ENCODE peak calls at places on chromosomes 7 and 10, in four cellular contexts. One of them, this sample, is unnamed.
A peak's percentile ranks its signal among the peaks of the same experiment; 100 is the strongest.

GRCh38 chr10:5079306-5079830 is 14.8 kb upstream of the AKR1C3 start:
- DNase-seq in astrocyte: no peak
- DNase-seq in fibroblast of lung: no peak
- DNase-seq in lower lobe of right lung: no peak
- DNase-seq in this sample: no peak

GRCh38 chr7:1856966-1857441 is 186.9 kb downstream of the ELFN1 start:
- DNase-seq in fibroblast of lung: no peak
- DNase-seq in astrocyte: no peak
- DNase-seq in lower lobe of right lung: peak; percentile 46
- DNase-seq in this sample: no peak

GRCh38 chr7:142275028-142275427 is 17.2 kb upstream of the PRSS58 start:
- DNase-seq in fibroblast of lung: no peak
- DNase-seq in lower lobe of right lung: no peak
- DNase-seq in astrocyte: no peak
- DNase-seq in this sample: no peak

GRCh38 chr7:47521816-47522561 is 59.9 kb downstream of the TNS3 start:
- DNase-seq in lower lobe of right lung: no peak
- DNase-seq in astrocyte: no peak
- DNase-seq in fibroblast of lung: no peak
- DNase-seq in this sample: no peak

GRCh38 chr7:159027091-159027802 is 117.4 kb downstream of the VIPR2 start:
- DNase-seq in astrocyte: no peak
- DNase-seq in fibroblast of lung: no peak
- DNase-seq in lower lobe of right lung: no peak
- DNase-seq in this sample: no peak

GRCh38 chr7:155975490-155975889 is 163.2 kb upstream of the SHH start:
- DNase-seq in lower lobe of right lung: no peak
- DNase-seq in astrocyte: no peak
- DNase-seq in fibroblast of lung: no peak
- DNase-seq in this sample: no peak

GRCh38 chr10:59894114-59894513 is 12.2 kb downstream of the CCDC6 start:
- DNase-seq in lower lobe of right lung: peak; percentile 75
- DNase-seq in astrocyte: peak; percentile 94
- DNase-seq in fibroblast of lung: peak; percentile 96
- DNase-seq in this sample: peak; percentile 61

GRCh38 chr7:15016726-15017125 is 114.2 kb upstream of the DGKB start:
- DNase-seq in astrocyte: no peak
- DNase-seq in lower lobe of right lung: no peak
- DNase-seq in fibroblast of lung: no peak
- DNase-seq in this sample: no peak

GRCh38 chr7:64626083-64626469 is 39.9 kb upstream of the ZNF107 start:
- DNase-seq in lower lobe of right lung: no peak
- DNase-seq in astrocyte: no peak
- DNase-seq in fibroblast of lung: no peak
- DNase-seq in this sample: no peak

GRCh38 chr10:123748711-123749110 is 82.6 kb downstream of the GPR26 start:
- DNase-seq in fibroblast of lung: no peak
- DNase-seq in astrocyte: no peak
- DNase-seq in lower lobe of right lung: no peak
- DNase-seq in this sample: no peak

GRCh38 chr7:6615853-6616555 is 594 bp downstream of the ZNF853 start:
- DNase-seq in lower lobe of right lung: peak; percentile 52
- DNase-seq in fibroblast of lung: peak; percentile 13
- DNase-seq in astrocyte: no peak
- DNase-seq in this sample: peak; percentile 72

GRCh38 chr7:34928052-34928451 is 109.2 kb downstream of the DPY19L1 start:
- DNase-seq in lower lobe of right lung: peak; percentile 57
- DNase-seq in fibroblast of lung: peak; percentile 14
- DNase-seq in astrocyte: no peak
- DNase-seq in this sample: no peak

GRCh38 chr7:84042110-84042539 is 152.5 kb downstream of the SEMA3A start:
- DNase-seq in astrocyte: peak; percentile 95
- DNase-seq in lower lobe of right lung: no peak
- DNase-seq in fibroblast of lung: peak; percentile 95
- DNase-seq in this sample: no peak

GRCh38 chr7:148058092-148058491 is 532.5 kb upstream of the C7orf33 start:
- DNase-seq in lower lobe of right lung: no peak
- DNase-seq in astrocyte: no peak
- DNase-seq in fibroblast of lung: no peak
- DNase-seq in this sample: no peak

GRCh38 chr7:43077732-43078391 is 34.6 kb upstream of the HECW1 start:
- DNase-seq in astrocyte: peak; percentile 44
- DNase-seq in lower lobe of right lung: no peak
- DNase-seq in fibroblast of lung: peak; percentile 45
- DNase-seq in this sample: no peak

GRCh38 chr7:34060548-34060947 is 155.2 kb downstream of the BMPER start:
- DNase-seq in fibroblast of lung: peak; percentile 66
- DNase-seq in lower lobe of right lung: no peak
- DNase-seq in astrocyte: peak; percentile 63
- DNase-seq in this sample: no peak

GRCh38 chr10:25867321-25867720 is 66.7 kb upstream of the MYO3A start:
- DNase-seq in fibroblast of lung: peak; percentile 47
- DNase-seq in lower lobe of right lung: no peak
- DNase-seq in astrocyte: peak; percentile 41
- DNase-seq in this sample: no peak

GRCh38 chr7:26187380-26188290 is 12.9 kb downstream of the HNRNPA2B1 start:
- DNase-seq in lower lobe of right lung: no peak
- DNase-seq in astrocyte: no peak
- DNase-seq in fibroblast of lung: no peak
- DNase-seq in this sample: no peak

GRCh38 chr7:17971392-17971791 is 31.1 kb upstream of the SNX13 start:
- DNase-seq in fibroblast of lung: peak; percentile 27
- DNase-seq in lower lobe of right lung: no peak
- DNase-seq in astrocyte: peak; percentile 4
- DNase-seq in this sample: no peak

GRCh38 chr10:122838880-122839279 is 6.8 kb downstream of the CUZD1 start:
- DNase-seq in astrocyte: no peak
- DNase-seq in lower lobe of right lung: no peak
- DNase-seq in fibroblast of lung: no peak
- DNase-seq in this sample: no peak

GRCh38 chr7:27312820-27313219 is 70.2 kb downstream of the EVX1 start:
- DNase-seq in fibroblast of lung: no peak
- DNase-seq in lower lobe of right lung: no peak
- DNase-seq in astrocyte: no peak
- DNase-seq in this sample: no peak

GRCh38 chr10:69438531-69439349 is 12.5 kb upstream of the TSPAN15 start:
- DNase-seq in lower lobe of right lung: no peak
- DNase-seq in astrocyte: no peak
- DNase-seq in fibroblast of lung: no peak
- DNase-seq in this sample: no peak

GRCh38 chr10:99339077-99339476 is 9.9 kb downstream of the CNNM1 start:
- DNase-seq in fibroblast of lung: peak; percentile 49
- DNase-seq in lower lobe of right lung: no peak
- DNase-seq in astrocyte: peak; percentile 30
- DNase-seq in this sample: no peak

GRCh38 chr7:157870644-157871290 is 534.0 kb downstream of the DNAJB6 start:
- DNase-seq in fibroblast of lung: no peak
- DNase-seq in lower lobe of right lung: no peak
- DNase-seq in astrocyte: no peak
- DNase-seq in this sample: no peak

GRCh38 chr10:100158044-100158805 is 27.6 kb downstream of the ERLIN1 start:
- DNase-seq in astrocyte: no peak
- DNase-seq in lower lobe of right lung: no peak
- DNase-seq in fibroblast of lung: no peak
- DNase-seq in this sample: no peak

GRCh38 chr10:59901481-59901880 is 4.9 kb downstream of the CCDC6 start:
- DNase-seq in fibroblast of lung: peak; percentile 22
- DNase-seq in lower lobe of right lung: no peak
- DNase-seq in astrocyte: no peak
- DNase-seq in this sample: no peak

DNA sequence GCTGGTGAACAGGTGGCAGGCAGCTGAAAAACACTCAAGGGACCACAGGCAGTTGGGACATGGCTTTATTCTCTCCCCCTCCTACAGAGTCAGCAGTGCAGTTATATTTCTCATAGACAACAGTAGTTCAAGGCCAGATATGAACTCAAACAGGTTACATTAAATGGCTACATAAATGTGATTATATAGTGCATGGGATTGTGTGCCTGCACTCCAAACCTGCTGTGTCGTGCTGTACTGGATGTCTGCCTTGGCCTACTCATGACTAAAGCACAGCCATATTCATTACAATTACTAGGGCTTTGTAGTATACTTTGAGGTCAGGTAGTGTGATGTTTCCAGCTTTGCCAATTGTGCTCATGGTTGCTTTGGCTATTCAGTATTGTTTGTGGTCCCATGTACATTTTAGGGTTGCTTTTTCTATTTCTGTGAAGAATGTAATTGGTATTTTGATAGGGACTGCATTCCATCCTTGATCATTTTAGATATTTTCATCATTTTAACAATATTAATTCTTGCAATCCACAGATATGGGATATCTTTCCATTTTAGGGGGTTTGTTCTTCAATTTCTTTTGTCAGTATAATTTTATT is 393.6 kb downstream of the CNTNAP2 start:
- DNase-seq in lower lobe of right lung: no peak
- DNase-seq in astrocyte: no peak
- DNase-seq in fibroblast of lung: no peak
- DNase-seq in this sample: no peak
- H3K9me3 ChIP-seq in lower lobe of right lung: peaks cover 6% of the 10 kb centered on the region
- H3K9me3 ChIP-seq in astrocyte: peaks cover 9% of the 10 kb centered on the region
- H3K9me3 ChIP-seq in fibroblast of lung: no peaks in the 10 kb centered on the region
- H3K9me3 ChIP-seq in this sample: no peaks in the 10 kb centered on the region

GRCh38 chr7:101843293-101844271 is 26.2 kb downstream of the CUX1 start:
- DNase-seq in fibroblast of lung: no peak
- DNase-seq in lower lobe of right lung: no peak
- DNase-seq in astrocyte: no peak
- DNase-seq in this sample: no peak

GRCh38 chr7:101846800-101847538 is 29.5 kb downstream of the CUX1 start:
- DNase-seq in lower lobe of right lung: no peak
- DNase-seq in astrocyte: no peak
- DNase-seq in fibroblast of lung: no peak
- DNase-seq in this sample: no peak

GRCh38 chr7:101848168-101848951 is 30.9 kb downstream of the CUX1 start:
- DNase-seq in astrocyte: no peak
- DNase-seq in lower lobe of right lung: peak; percentile 58
- DNase-seq in fibroblast of lung: no peak
- DNase-seq in this sample: no peak

GRCh38 chr7:101841328-101841727 is 23.9 kb downstream of the CUX1 start:
- DNase-seq in lower lobe of right lung: no peak
- DNase-seq in fibroblast of lung: no peak
- DNase-seq in astrocyte: no peak
- DNase-seq in this sample: no peak

GRCh38 chr7:101846006-101846405 is 28.6 kb downstream of the CUX1 start:
- DNase-seq in fibroblast of lung: no peak
- DNase-seq in astrocyte: no peak
- DNase-seq in lower lobe of right lung: no peak
- DNase-seq in this sample: no peak
- H3K9me3 ChIP-seq in fibroblast of lung: no peaks in the 10 kb centered on the region
- H3K9me3 ChIP-seq in astrocyte: peaks cover 11% of the 10 kb centered on the region
- H3K9me3 ChIP-seq in lower lobe of right lung: peaks cover 9% of the 10 kb centered on the region
- H3K9me3 ChIP-seq in this sample: no peaks in the 10 kb centered on the region

GRCh38 chr10:133616371-133617130 is 10.0 kb downstream of the FRG2B start:
- DNase-seq in astrocyte: no peak
- DNase-seq in fibroblast of lung: no peak
- DNase-seq in lower lobe of right lung: no peak
- DNase-seq in this sample: peak; percentile 93
- H3K9me3 ChIP-seq in astrocyte: peaks cover 6% of the 10 kb centered on the region
- H3K9me3 ChIP-seq in fibroblast of lung: no peaks in the 10 kb centered on the region
- H3K9me3 ChIP-seq in lower lobe of right lung: no peaks in the 10 kb centered on the region
- H3K9me3 ChIP-seq in this sample: no peaks in the 10 kb centered on the region

GRCh38 chr7:87876040-87876758 is at the start of the genes DBF4 and SLC25A40:
- DNase-seq in astrocyte: peak; percentile 85
- DNase-seq in fibroblast of lung: peak; percentile 94
- DNase-seq in lower lobe of right lung: peak; percentile 99
- DNase-seq in this sample: peak; percentile 96

GRCh38 chr7:87875151-87876039 is 765 bp downstream of the SLC25A40 start:
- DNase-seq in astrocyte: no peak
- DNase-seq in fibroblast of lung: no peak
- DNase-seq in lower lobe of right lung: no peak
- DNase-seq in this sample: peak; percentile 39

GRCh38 chr7:87874066-87874465 is 2.1 kb downstream of the SLC25A40 start:
- DNase-seq in lower lobe of right lung: no peak
- DNase-seq in fibroblast of lung: no peak
- DNase-seq in astrocyte: no peak
- DNase-seq in this sample: no peak

GRCh38 chr7:87870471-87870870 is 5.7 kb downstream of the SLC25A40 start:
- DNase-seq in lower lobe of right lung: no peak
- DNase-seq in fibroblast of lung: no peak
- DNase-seq in astrocyte: no peak
- DNase-seq in this sample: no peak

GRCh38 chr7:87872356-87872755 is 3.8 kb downstream of the SLC25A40 start:
- DNase-seq in lower lobe of right lung: no peak
- DNase-seq in fibroblast of lung: no peak
- DNase-seq in astrocyte: no peak
- DNase-seq in this sample: no peak
- H3K9me3 ChIP-seq in lower lobe of right lung: no peaks in the 10 kb centered on the region
- H3K9me3 ChIP-seq in fibroblast of lung: no peaks in the 10 kb centered on the region
- H3K9me3 ChIP-seq in astrocyte: peaks cover 5% of the 10 kb centered on the region
- H3K9me3 ChIP-seq in this sample: no peaks in the 10 kb centered on the region